ENCODE peak calls at places on chromosome 16, in five cellular contexts. H is RPMI8226, E is epithelial cell of esophagus, J is T-helper 2 cell, F is cardiac fibroblast. I is an unnamed sample.

GRCh38 chr16:9909072-9909471 is 273.2 kb downstream of the GRIN2A start:
- DNase-seq in H (no peak), E (no peak), J (no peak), F (no peak), I (no peak)

GRCh38 chr16:10566613-10567012 is 13.8 kb downstream of the EMP2 start:
- DNase-seq in H (no peak), E (no peak), J (no peak), F (no peak), I (no peak)

GRCh38 chr16:4323071-4323844 is 7.4 kb downstream of the GLIS2 start:
- DNase-seq in H (no peak), E (no peak), J (no peak), F (no peak), I (no peak)

GRCh38 chr16:56357291-56357764 is 68.0 kb downstream of the AMFR start:
- DNase-seq in H (no peak), E (peak), J (no peak), F (peak), I (peak)

GRCh38 chr16:71711789-71712188 is 12.7 kb downstream of the PHLPP2 start:
- DNase-seq in H (no peak), E (peak), J (no peak), F (no peak), I (no peak)

GRCh38 chr16:25012525-25012991 is 2.6 kb downstream of the ARHGAP17 start:
- DNase-seq in H (no peak), E (peak), J (no peak), F (peak), I (peak)

GRCh38 chr16:89565506-89566372 is 5.3 kb downstream of the RPL13 start:
- DNase-seq in H (peak), E (peak), J (peak), F (peak), I (peak)

GRCh38 chr16:72990003-72990521 is 57.9 kb downstream of the ZFHX3 start:
- DNase-seq in H (no peak), E (peak), J (no peak), F (peak), I (peak)

GRCh38 chr16:54336805-54337204 is 50.2 kb upstream of the IRX3 start:
- DNase-seq in H (no peak), E (no peak), J (no peak), F (no peak), I (no peak)

GRCh38 chr16:85430523-85431381 is 182.4 kb upstream of the GSE1 start:
- DNase-seq in H (no peak), E (no peak), J (no peak), F (no peak), I (no peak)

GRCh38 chr16:65617421-65617820 is 495.6 kb upstream of the CDH11 start:
- DNase-seq in H (no peak), E (no peak), J (no peak), F (no peak), I (no peak)

GRCh38 chr16:82195917-82196494 is 26.0 kb upstream of the MPHOSPH6 start:
- DNase-seq in H (no peak), E (no peak), J (no peak), F (peak), I (no peak)

GRCh38 chr16:50153648-50154368 is 702 bp downstream of the TENT4B start:
- DNase-seq in H (peak), E (peak), J (peak), F (peak), I (peak)

GRCh38 chr16:668519-669171 is 713 bp downstream of the RHOT2 start:
- DNase-seq in H (no peak), E (no peak), J (no peak), F (peak), I (no peak)

GRCh38 chr16:11402745-11403533 is 57.7 kb downstream of the RMI2 start:
- DNase-seq in H (no peak), E (no peak), J (no peak), F (no peak), I (no peak)

GRCh38 chr16:86457621-86458456 is 52.5 kb upstream of the FOXF1 start:
- DNase-seq in H (no peak), E (no peak), J (no peak), F (peak), I (no peak)

GRCh38 chr16:66003196-66003595 is 363.3 kb upstream of the CDH5 start:
- DNase-seq in H (no peak), E (peak), J (no peak), F (no peak), I (peak)

GRCh38 chr16:23899869-23900268 is 64.1 kb downstream of the PRKCB start:
- DNase-seq in H (no peak), E (no peak), J (no peak), F (no peak), I (no peak)

GRCh38 chr16:4391635-4392381 is 20.2 kb downstream of the VASN start:
- DNase-seq in H (no peak), E (no peak), J (no peak), F (no peak), I (no peak)

GRCh38 chr16:23557779-23558330 is 328 bp downstream of the UBFD1 start:
- DNase-seq in H (peak), E (peak), J (no peak), F (peak), I (no peak)

GRCh38 chr16:6103561-6103960 is 1006.0 kb upstream of the EEF2KMT start:
- DNase-seq in H (no peak), E (no peak), J (no peak), F (no peak), I (no peak)

GRCh38 chr16:84633622-84634021 is 14.7 kb upstream of the KLHL36 start:
- DNase-seq in H (no peak), E (no peak), J (no peak), F (peak), I (no peak)

I was measured in PC-3.